ENCODE peak calls at places on chromosomes 12 and 14, in eight cellular contexts. Z, U, B, F, J, G, V and H are unnamed samples.

GRCh38 chr12:15688838-15689237 is 100.3 kb downstream of the EPS8 start:
- DNase-seq in B (no peak), Z (peak; percentile 65), G (no peak), U (no peak), J (no peak), V (no peak), F (no peak), H (no peak)

GRCh38 chr14:26293909-26294308 is 303.9 kb downstream of the NOVA1 start:
- DNase-seq in G (no peak), U (no peak), B (no peak), V (no peak), Z (no peak), J (no peak), F (no peak), H (no peak)

GRCh38 chr14:54564071-54564798 is 2.7 kb upstream of the SAMD4A start:
- DNase-seq in B (no peak), U (no peak), J (peak; percentile 73), V (no peak), F (peak; percentile 62), G (no peak), Z (peak; percentile 29), H (peak; percentile 72)

GRCh38 chr12:66262737-66263136 is 39.6 kb upstream of the HELB start:
- DNase-seq in J (no peak), B (no peak), V (no peak), Z (no peak), G (no peak), U (no peak), F (no peak), H (no peak)

GRCh38 chr14:27077181-27077738 is 479.4 kb upstream of the NOVA1 start:
- DNase-seq in B (no peak), V (no peak), F (no peak), U (no peak), J (no peak), Z (no peak), G (no peak), H (no peak)

GRCh38 chr12:68199127-68199526 is 26.5 kb downstream of the IL26 start:
- DNase-seq in F (no peak), V (no peak), U (no peak), G (no peak), Z (no peak), J (no peak), B (no peak), H (no peak)

GRCh38 chr14:103594265-103594664 is 31.5 kb downstream of the COA8 start:
- DNase-seq in V (no peak), F (no peak), J (no peak), Z (peak; percentile 95), G (peak; percentile 17), U (no peak), B (no peak), H (no peak)

GRCh38 chr12:111775205-111776193 is 8.8 kb downstream of the ALDH2 start:
- DNase-seq in G (peak; percentile 92), V (no peak), B (peak; percentile 81), Z (peak; percentile 83), U (no peak), J (peak; percentile 96), F (no peak), H (no peak)

GRCh38 chr12:3820122-3820521 is 53.1 kb downstream of the PARP11 start:
- DNase-seq in J (no peak), U (no peak), B (no peak), V (no peak), G (no peak), Z (no peak), F (no peak), H (no peak)

GRCh38 chr14:73100334-73100733 is 36.0 kb upstream of the PSEN1 start:
- DNase-seq in G (no peak), V (no peak), U (no peak), J (no peak), Z (no peak), F (no peak), B (no peak), H (no peak)